ENCODE peak calls at places on chromosome 13, in seven cellular contexts. Z, B, F, M, H, O and J are unnamed samples.

GRCh38 chr13:33415822-33416221 is 130.3 kb upstream of the STARD13 start:
- DNase-seq in Z (no peak), B (no peak), F (no peak), M (no peak), H (no peak), O (no peak), J (no peak)

GRCh38 chr13:77865588-77865987 is 53.0 kb downstream of the EDNRB start:
- DNase-seq in Z (no peak), B (no peak), F (no peak), M (no peak), H (no peak), O (no peak), J (no peak)

GRCh38 chr13:109904218-109904617 is 117.8 kb upstream of the IRS2 start:
- DNase-seq in Z (no peak), B (peak), F (no peak), M (no peak), H (no peak), O (no peak), J (no peak)

GRCh38 chr13:106499905-106500304 is 35.6 kb downstream of the EFNB2 start:
- DNase-seq in Z (no peak), B (peak), F (no peak), M (no peak), H (no peak), O (no peak), J (no peak)

GRCh38 chr13:72462726-72463125 is 264.7 kb downstream of the MZT1 start:
- DNase-seq in Z (no peak), B (no peak), F (no peak), M (no peak), H (no peak), O (no peak), J (no peak)

GRCh38 chr13:52104624-52105023 is 24.2 kb downstream of the NEK5 start:
- DNase-seq in Z (no peak), B (no peak), F (no peak), M (no peak), H (no peak), O (no peak), J (no peak)

GRCh38 chr13:80716610-80717081 is 375.7 kb upstream of the SPRY2 start:
- DNase-seq in Z (no peak), B (peak), F (no peak), M (no peak), H (no peak), O (no peak), J (no peak)

GRCh38 chr13:32910530-32910929 is 105.7 kb upstream of the KL start:
- DNase-seq in Z (no peak), B (no peak), F (no peak), M (no peak), H (no peak), O (no peak), J (no peak)

GRCh38 chr13:82717249-82717648 is 1165.0 kb downstream of the SLITRK1 start:
- DNase-seq in Z (no peak), B (no peak), F (no peak), M (no peak), H (no peak), O (no peak), J (no peak)

GRCh38 chr13:38490657-38491056 is 141.0 kb downstream of the UFM1 start:
- DNase-seq in Z (no peak), B (no peak), F (no peak), M (no peak), H (no peak), O (no peak), J (no peak)